ENCODE peak calls at places on chromosomes 11 and 22, in ten cellular contexts. P is globus pallidus, Z is left cardiac atrium, Q is GM06990, T is GF-D8, V is nephron progenitor cell, W is esophagus squamous epithelium, H is T-cell, X is kidney glomerular epithelial cell, E is skeletal muscle cell. D is an unnamed sample.

GRCh38 chr11:129538323-129538722 is 162.7 kb downstream of the BARX2 start:
- DNase-seq in X (no peak), Z (no peak), P (no peak), E (no peak), W (no peak), Q (no peak), H (no peak), T (no peak), V (no peak), D (peak)

GRCh38 chr11:69356703-69357457 is 62.9 kb downstream of the MYEOV start:
- DNase-seq in X (no peak), Q (no peak), Z (no peak), T (no peak), E (no peak), H (no peak), V (no peak), W (no peak), P (no peak), D (no peak)

GRCh38 chr11:64544616-64545296 is 46.3 kb upstream of the SLC22A12 start:
- DNase-seq in Q (no peak), P (no peak), H (no peak), V (no peak), W (no peak), Z (no peak), E (no peak), X (no peak), T (no peak), D (no peak)

GRCh38 chr11:18668131-18668530 is 30.4 kb upstream of the TMEM86A start:
- DNase-seq in H (no peak), Q (no peak), V (no peak), W (no peak), E (no peak), X (no peak), Z (no peak), P (no peak), T (no peak), D (peak)

GRCh38 chr11:71551711-71552110 is 3.5 kb downstream of the KRTAP5-9 start:
- DNase-seq in V (no peak), H (no peak), Q (peak), T (peak), X (no peak), E (no peak), W (no peak), Z (no peak), P (no peak), D (no peak)

GRCh38 chr11:15800121-15800800 is 556.1 kb downstream of the SOX6 start:
- DNase-seq in E (peak), T (no peak), P (peak), W (no peak), X (peak), V (no peak), Z (peak), H (no peak), Q (no peak), D (peak)

GRCh38 chr22:42602470-42602869 is 12.2 kb downstream of the POLDIP3 start:
- DNase-seq in H (no peak), Z (no peak), P (no peak), X (no peak), T (no peak), E (no peak), Q (no peak), W (no peak), V (no peak), D (no peak)

GRCh38 chr22:49815641-49816071 is 12.0 kb downstream of the BRD1 start:
- DNase-seq in P (no peak), E (no peak), W (no peak), V (no peak), Q (no peak), T (no peak), X (peak), H (no peak), Z (no peak), D (no peak)

GRCh38 chr11:70036971-70037882 is 40.9 kb upstream of the ANO1 start:
- DNase-seq in X (no peak), E (no peak), W (no peak), Z (no peak), H (no peak), P (no peak), V (no peak), T (no peak), Q (no peak), D (no peak)

GRCh38 chr11:10638285-10638684 is 55.3 kb downstream of the IRAG1 start:
- DNase-seq in E (peak), X (no peak), V (no peak), T (no peak), Z (no peak), Q (no peak), P (no peak), W (no peak), H (no peak), D (no peak)

GRCh38 chr11:107043242-107043991 is 25.1 kb upstream of the GUCY1A2 start:
- DNase-seq in W (no peak), X (peak), Q (peak), P (no peak), T (no peak), E (peak), Z (no peak), H (no peak), V (no peak), D (peak)

GRCh38 chr11:17989306-17989705 is 23.5 kb downstream of the SERGEF start:
- DNase-seq in E (no peak), P (no peak), H (no peak), Q (no peak), Z (no peak), W (no peak), T (no peak), V (no peak), X (no peak), D (no peak)

GRCh38 chr22:47724030-47724429 is 961.6 kb downstream of the TBC1D22A start:
- DNase-seq in X (no peak), Z (no peak), Q (no peak), E (no peak), W (no peak), H (no peak), P (no peak), V (no peak), T (no peak), D (no peak)

GRCh38 chr11:92317222-92317621 is 92.6 kb downstream of the FAT3 start:
- DNase-seq in E (no peak), X (no peak), W (no peak), T (no peak), Z (no peak), H (no peak), V (no peak), Q (no peak), P (no peak), D (no peak)

GRCh38 chr22:50016988-50017700 is 4.6 kb upstream of the IL17REL start:
- DNase-seq in P (no peak), Q (peak), T (no peak), Z (no peak), E (no peak), H (no peak), X (no peak), W (no peak), V (no peak), D (peak)

GRCh38 chr11:120181446-120181992 is 29.3 kb upstream of the OAF start:
- DNase-seq in P (no peak), E (no peak), Z (no peak), Q (no peak), X (no peak), V (no peak), W (no peak), H (no peak), T (no peak), D (no peak)

GRCh38 chr11:8253566-8253965 is 10.1 kb downstream of the LMO1 start:
- DNase-seq in Q (no peak), W (no peak), X (no peak), E (no peak), T (no peak), V (no peak), P (no peak), H (no peak), Z (no peak), D (no peak)

GRCh38 chr22:28231423-28231822 is 312.4 kb upstream of the PITPNB start:
- DNase-seq in W (no peak), H (no peak), V (peak), T (no peak), X (peak), P (no peak), Q (no peak), Z (no peak), E (peak), D (no peak)

GRCh38 chr22:27777128-27777527 is 24.4 kb downstream of the MN1 start:
- DNase-seq in T (no peak), H (no peak), E (no peak), P (no peak), Q (no peak), V (no peak), Z (no peak), W (no peak), X (no peak), D (no peak)

GRCh38 chr11:123129920-123130319 is 65.1 kb downstream of the CLMP start:
- DNase-seq in E (peak), H (no peak), V (no peak), X (peak), T (no peak), Q (no peak), Z (no peak), W (no peak), P (no peak), D (no peak)

GRCh38 chr11:78465169-78465942 is 47.7 kb upstream of the GAB2 start:
- DNase-seq in Z (no peak), E (no peak), V (no peak), Q (peak), H (peak), W (no peak), P (no peak), T (no peak), X (no peak), D (no peak)

GRCh38 chr22:40181323-40181722 is 3.6 kb downstream of the TNRC6B start:
- DNase-seq in P (no peak), E (no peak), X (no peak), T (no peak), V (no peak), Q (no peak), Z (no peak), H (no peak), W (no peak), D (no peak)

GRCh38 chr11:102177974-102178631 is 67.9 kb downstream of the YAP1 start:
- DNase-seq in H (no peak), E (peak), Z (no peak), Q (no peak), T (peak), X (peak), V (no peak), W (no peak), P (no peak), D (peak)

GRCh38 chr22:36823177-36823839 is 6.5 kb upstream of the PVALB start:
- DNase-seq in V (no peak), Q (no peak), T (no peak), E (peak), H (no peak), W (no peak), X (peak), Z (no peak), P (no peak), D (no peak)

GRCh38 chr22:19714320-19715252 is at the start of gene SEPTIN5:
- DNase-seq in H (no peak), T (no peak), W (no peak), V (peak), Z (peak), X (no peak), E (no peak), Q (no peak), P (no peak), D (no peak)

GRCh38 chr11:130118165-130118564 is 41.4 kb upstream of the ST14 start:
- DNase-seq in X (no peak), Q (peak), Z (no peak), V (no peak), P (no peak), T (no peak), E (no peak), W (no peak), H (no peak), D (no peak)

GRCh38 chr22:29030618-29031235 is 30.9 kb downstream of the C22orf31 start:
- DNase-seq in W (no peak), Q (no peak), Z (peak), P (peak), H (no peak), T (no peak), X (peak), E (peak), V (peak), D (peak)

GRCh38 chr11:128848815-128849455 is 18.2 kb downstream of the KCNJ1 start:
- DNase-seq in T (peak), V (peak), X (no peak), W (no peak), Q (peak), P (no peak), Z (peak), E (no peak), H (peak), D (peak)

GRCh38 chr11:14908214-14908880 is 16.3 kb upstream of the CYP2R1 start:
- DNase-seq in Z (no peak), T (no peak), Q (no peak), V (peak), P (peak), W (no peak), X (peak), E (no peak), H (no peak), D (peak)

GRCh38 chr11:2318707-2319106 is 16.9 kb downstream of the TSPAN32 start:
- DNase-seq in Z (no peak), Q (no peak), X (no peak), P (no peak), V (no peak), T (no peak), H (no peak), E (no peak), W (no peak), D (no peak)

GRCh38 chr11:22456993-22457748 is 119.0 kb downstream of the SLC17A6 start:
- DNase-seq in P (no peak), Z (no peak), W (no peak), T (no peak), X (no peak), Q (no peak), V (no peak), H (no peak), E (no peak), D (peak)

GRCh38 chr11:5488798-5489399 is 414 bp downstream of the OR52D1 start:
- DNase-seq in E (no peak), P (no peak), Z (no peak), H (no peak), T (no peak), Q (no peak), X (no peak), V (no peak), W (no peak), D (no peak)

D was measured in epithelial cell of esophagus.